ENCODE peak calls at places on chromosomes 5 and 9, in five cellular contexts. H, O, Z, A and F are unnamed samples.

GRCh38 chr5:68371607-68372006 is 156.1 kb downstream of the PIK3R1 start:
- DNase-seq in H (no peak), O (no peak), Z (no peak), A (no peak), F (no peak)

GRCh38 chr5:132392411-132392810 is 22.9 kb downstream of the SLC22A5 start:
- DNase-seq in H (no peak), O (no peak), Z (no peak), A (no peak), F (no peak)

GRCh38 chr5:121100931-121101330 is 636.8 kb downstream of the PRR16 start:
- DNase-seq in H (no peak), O (no peak), Z (no peak), A (no peak), F (no peak)

GRCh38 chr9:113548221-113549041 is 84.9 kb downstream of the RGS3 start:
- DNase-seq in H (no peak), O (no peak), Z (no peak), A (peak; percentile 93), F (no peak)

GRCh38 chr5:84614907-84615306 is 230.2 kb upstream of the EDIL3 start:
- DNase-seq in H (no peak), O (no peak), Z (no peak), A (no peak), F (no peak)

GRCh38 chr9:96884443-96884842 is 30.1 kb upstream of the ZNF782 start:
- DNase-seq in H (peak; percentile 92), O (no peak), Z (no peak), A (peak; percentile 59), F (no peak)

GRCh38 chr9:131395027-131395744 is 1.3 kb downstream of the PRRC2B start:
- DNase-seq in H (no peak), O (peak; percentile 71), Z (no peak), A (no peak), F (no peak)

GRCh38 chr5:83628360-83628759 is 92.3 kb downstream of the HAPLN1 start:
- DNase-seq in H (no peak), O (no peak), Z (no peak), A (no peak), F (no peak)

GRCh38 chr5:57181151-57181550 is 7.3 kb downstream of the GPBP1 start:
- DNase-seq in H (no peak), O (no peak), Z (no peak), A (no peak), F (no peak)

DNA sequence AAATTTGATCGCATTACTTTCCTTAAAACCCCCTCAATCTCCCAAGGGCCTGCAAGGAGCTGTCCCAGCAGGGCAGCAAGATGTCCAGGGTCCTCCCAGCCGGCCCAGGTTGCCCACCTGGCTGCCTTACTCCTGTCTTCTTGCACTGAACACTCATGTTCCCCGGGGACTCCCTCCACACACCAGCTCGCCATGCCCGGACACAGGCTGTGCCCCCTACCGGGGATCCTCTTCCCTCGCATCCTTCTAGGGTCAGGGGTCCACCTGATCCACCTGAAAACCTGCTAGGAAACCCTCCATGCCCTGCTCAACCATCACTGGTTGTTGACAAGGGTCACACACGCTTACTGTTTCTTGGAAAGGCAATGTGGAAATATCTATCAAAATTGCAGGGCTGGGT is 172.0 kb upstream of the MSX2 start:
- DNase-seq in H (no peak), O (no peak), Z (no peak), A (no peak), F (no peak)
- TF ChIP-seq YY1 in H (no peak), O (no peak), Z (no peak), A (no peak), F (no peak)

DNA sequence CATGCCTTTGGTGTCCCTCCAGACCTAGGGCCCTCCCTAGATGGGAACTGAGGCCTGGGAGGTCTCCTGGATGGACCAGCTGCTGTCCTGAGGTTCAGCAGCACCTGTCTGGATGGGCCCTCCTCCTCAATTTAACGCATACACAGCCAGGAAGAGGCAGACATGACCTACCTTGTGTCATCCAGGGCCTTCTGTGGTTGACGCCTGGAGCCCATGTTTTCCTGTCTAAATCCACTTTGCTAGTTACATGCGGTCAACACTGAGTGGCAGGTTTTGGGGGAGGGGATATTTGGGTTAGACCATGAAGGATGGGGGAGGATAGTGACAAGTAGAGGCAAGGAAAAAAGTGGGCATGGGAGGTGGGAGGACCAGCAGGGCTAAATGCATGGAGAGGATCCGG is 3.1 kb upstream of the STC2 start:
- DNase-seq in H (no peak), O (no peak), Z (no peak), A (no peak), F (no peak)
- H3K27me3 ChIP-seq in H (no peaks in the 10 kb centered on the region), O (peaks cover 8% of the 10 kb centered on the region), Z (no peaks in the 10 kb centered on the region), A (no peaks in the 10 kb centered on the region), F (peaks cover 27% of the 10 kb centered on the region)

GRCh38 chr5:134189031-134189430 is 12.3 kb upstream of the SKP1 start:
- DNase-seq in H (no peak), O (no peak), Z (no peak), A (no peak), F (no peak)
- TF ChIP-seq YY1 in H (no peak), O (no peak), Z (no peak), A (no peak), F (no peak)

GRCh38 chr5:142319560-142320426 is 5.0 kb downstream of the SPRY4 start:
- DNase-seq in H (no peak), O (no peak), Z (no peak), A (no peak), F (no peak)
- H3K27me3 ChIP-seq in H (no peaks in the 10 kb centered on the region), O (peaks cover 5% of the 10 kb centered on the region), Z (no peaks in the 10 kb centered on the region), A (no peaks in the 10 kb centered on the region), F (peaks cover 5% of the 10 kb centered on the region)

GRCh38 chr9:104773118-104773517 is 9.2 kb downstream of the NIPSNAP3B start:
- DNase-seq in H (no peak), O (no peak), Z (no peak), A (no peak), F (no peak)

GRCh38 chr9:104775574-104775936 is 11.6 kb downstream of the NIPSNAP3B start:
- DNase-seq in H (no peak), O (no peak), Z (no peak), A (no peak), F (no peak)

GRCh38 chr9:104774831-104775573 is 11.1 kb downstream of the NIPSNAP3B start:
- DNase-seq in H (no peak), O (no peak), Z (no peak), A (no peak), F (no peak)

GRCh38 chr9:104772707-104773106 is 8.8 kb downstream of the NIPSNAP3B start:
- DNase-seq in H (no peak), O (no peak), Z (no peak), A (no peak), F (no peak)

GRCh38 chr9:104774132-104774531 is 10.2 kb downstream of the NIPSNAP3B start:
- DNase-seq in H (no peak), O (no peak), Z (no peak), A (no peak), F (no peak)
- TF ChIP-seq YY1 in H (no peak), O (no peak), Z (no peak), A (no peak), F (no peak)

GRCh38 chr5:143596500-143596820 is 193.0 kb upstream of the NR3C1 start:
- DNase-seq in H (no peak), O (no peak), Z (no peak), A (no peak), F (no peak)

GRCh38 chr5:143594913-143595818 is 191.7 kb upstream of the NR3C1 start:
- DNase-seq in H (peak; percentile 12), O (no peak), Z (no peak), A (peak; percentile 98), F (no peak)

GRCh38 chr5:143593723-143594122 is 190.2 kb upstream of the NR3C1 start:
- DNase-seq in H (no peak), O (no peak), Z (no peak), A (no peak), F (no peak)

GRCh38 chr5:143588933-143589662 is 185.6 kb upstream of the NR3C1 start:
- DNase-seq in H (no peak), O (no peak), Z (no peak), A (peak; percentile 73), F (no peak)

DNA sequence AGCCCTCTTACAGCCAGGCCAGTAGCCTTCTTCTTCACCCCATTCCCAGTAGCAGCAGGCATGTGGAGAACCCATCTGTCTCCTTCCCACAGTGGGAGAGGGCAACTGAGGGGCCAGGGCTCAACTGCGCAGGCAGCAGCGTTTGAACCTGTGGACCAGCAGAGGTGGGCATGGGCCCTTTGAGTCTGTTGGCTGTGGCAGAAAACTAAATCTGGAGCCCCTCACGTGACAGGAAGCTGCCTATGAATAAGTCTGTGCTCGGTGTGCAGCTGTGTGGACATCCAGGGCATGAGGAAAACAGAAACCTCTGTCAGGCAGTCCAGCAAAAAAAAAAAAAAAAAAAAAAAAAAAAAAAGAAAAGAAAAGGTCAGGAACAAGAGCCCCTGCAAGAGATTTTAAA is 189.2 kb upstream of the NR3C1 start:
- DNase-seq in H (no peak), O (no peak), Z (no peak), A (no peak), F (no peak)
- H3K27me3 ChIP-seq in H (no peaks in the 10 kb centered on the region), O (no peaks in the 10 kb centered on the region), Z (no peaks in the 10 kb centered on the region), A (no peaks in the 10 kb centered on the region), F (no peaks in the 10 kb centered on the region)